ENCODE peak calls at places on chromosome 16, in nine cellular contexts. M is psoas muscle; G is EL; K is cerebellum; I is SHP77; H is mesenchymal stem cell; W is CD4-positive, CD25-positive, alpha-beta regulatory T cell; P is LoVo; S is A172. N is an unnamed sample.

GRCh38 chr16:83840060-83840617 is 32.4 kb downstream of the HSBP1 start:
- DNase-seq in H (no peak), G (no peak), M (no peak), S (no peak), K (no peak), W (no peak), I (no peak), P (no peak), N (no peak)

GRCh38 chr16:78005881-78006280 is 16.5 kb upstream of the CLEC3A start:
- DNase-seq in M (no peak), P (no peak), W (no peak), K (no peak), I (no peak), G (peak; percentile 1), H (no peak), S (no peak), N (no peak)

GRCh38 chr16:62041401-62041800 is 5.2 kb upstream of the CDH8 start:
- DNase-seq in K (no peak), G (peak; percentile 41), S (peak; percentile 39), P (peak; percentile 5), M (no peak), I (peak; percentile 67), W (no peak), H (peak; percentile 6), N (peak; percentile 26)

GRCh38 chr16:47848481-47849109 is 307.2 kb downstream of the ABCC12 start:
- DNase-seq in W (no peak), P (no peak), S (no peak), G (peak; percentile 32), M (no peak), K (no peak), I (no peak), H (peak; percentile 25), N (no peak)

GRCh38 chr16:23539984-23540816 is 16.9 kb downstream of the EARS2 start:
- DNase-seq in M (no peak), I (peak; percentile 1), G (no peak), K (no peak), H (no peak), P (no peak), S (no peak), W (no peak), N (no peak)

GRCh38 chr16:88591577-88592021 is 21.4 kb downstream of the ZC3H18 start:
- DNase-seq in M (peak; percentile 66), P (no peak), G (no peak), K (no peak), I (no peak), W (peak; percentile 47), H (no peak), S (no peak), N (no peak)

GRCh38 chr16:28491970-28492474 is at the start of gene CLN3:
- DNase-seq in P (peak; percentile 91), M (peak; percentile 95), S (peak; percentile 93), W (peak; percentile 94), H (peak; percentile 96), K (peak; percentile 95), G (peak; percentile 95), I (peak; percentile 97), N (peak; percentile 94)

GRCh38 chr16:15775209-15775608 is 81.6 kb downstream of the MYH11 start:
- DNase-seq in K (no peak), H (peak; percentile 41), I (no peak), M (no peak), P (no peak), W (no peak), S (peak; percentile 51), G (peak; percentile 32), N (no peak)

GRCh38 chr16:25045696-25046381 is 30.7 kb upstream of the ARHGAP17 start:
- DNase-seq in K (no peak), G (peak; percentile 73), P (peak; percentile 26), H (peak; percentile 78), S (peak; percentile 89), I (no peak), M (no peak), W (no peak), N (no peak)

GRCh38 chr16:87115646-87116045 is 201.5 kb downstream of the C16orf95 start:
- DNase-seq in K (no peak), I (no peak), W (no peak), H (no peak), M (no peak), G (no peak), S (no peak), P (no peak), N (no peak)